ENCODE peak calls at places on chromosomes 6 and 20, in four cellular contexts. R, X, O and C are unnamed samples.

GRCh38 chr20:35702051-35702823 is 3.0 kb downstream of the ROMO1 start:
- DNase-seq in R (peak), X (no peak), O (peak), C (no peak)

GRCh38 chr20:51831891-51832675 is 29.8 kb upstream of the SALL4 start:
- DNase-seq in O (no peak), X (no peak), R (no peak), C (peak)

GRCh38 chr20:17345321-17345720 is 118.5 kb downstream of the PCSK2 start:
- DNase-seq in R (no peak), O (no peak), X (no peak), C (no peak)

GRCh38 chr6:107310362-107310761 is 149.0 kb downstream of the PDSS2 start:
- DNase-seq in O (no peak), X (no peak), R (no peak), C (no peak)

GRCh38 chr6:165308926-165309731 is at the start of gene C6orf118:
- DNase-seq in X (peak), R (no peak), O (peak), C (peak)

GRCh38 chr6:152338335-152339125 is 298.6 kb downstream of the SYNE1 start:
- DNase-seq in R (peak), O (peak), X (peak), C (peak)

GRCh38 chr6:135577059-135577538 is 79.6 kb upstream of the AHI1 start:
- DNase-seq in O (no peak), R (no peak), X (peak), C (no peak)

GRCh38 chr6:166736606-166737005 is 109.6 kb upstream of the RPS6KA2 start:
- DNase-seq in O (peak), R (no peak), X (no peak), C (no peak)

GRCh38 chr6:455006-455585 is 63.5 kb downstream of the IRF4 start:
- DNase-seq in R (no peak), O (no peak), X (no peak), C (no peak)

GRCh38 chr20:4912380-4913142 is 88.7 kb downstream of the SLC23A2 start:
- DNase-seq in O (no peak), X (no peak), R (no peak), C (no peak)

GRCh38 chr6:118283759-118284158 is 264.3 kb upstream of the PLN start:
- DNase-seq in X (peak), O (peak), R (no peak), C (no peak)

GRCh38 chr6:33716379-33716778 is 4.9 kb upstream of the UQCC2 start:
- DNase-seq in O (no peak), R (peak), X (no peak), C (no peak)

GRCh38 chr6:1789092-1789491 is 179.4 kb downstream of the FOXC1 start:
- DNase-seq in X (no peak), R (no peak), O (peak), C (no peak)